ENCODE peak calls at places on chromosomes 11 and 22, in eight cellular contexts. E is kidney, B is OCI-LY7, U is transverse colon, N is cardiac muscle cell, K is stomach, I is spleen, X is colonic mucosa. J is an unnamed sample. For H3K9me3, the result is how much of the 10 kb centered on the place peaks cover.

GRCh38 chr11:14906614-14907392 is 14.8 kb upstream of the CYP2R1 start:
- DNase-seq in E (no peak), B (no peak), U (no peak), N (no peak), K (no peak), I (peak), X (no peak), J (no peak)

GRCh38 chr22:27487600-27488450 is 313.7 kb downstream of the MN1 start:
- DNase-seq in E (no peak), B (no peak), U (no peak), N (no peak), K (no peak), I (no peak), X (peak), J (no peak)

GRCh38 chr11:72391638-72392423 is 42.5 kb downstream of the CLPB start:
- DNase-seq in E (no peak), B (peak), U (no peak), N (no peak), K (no peak), I (no peak), X (no peak), J (no peak)

GRCh38 chr22:27086728-27087450 is 429.5 kb downstream of the MIAT start:
- DNase-seq in E (no peak), B (no peak), U (no peak), N (no peak), K (no peak), I (no peak), X (no peak), J (no peak)

GRCh38 chr11:64591257-64592233 is 525 bp downstream of the SLC22A12 start:
- DNase-seq in E (peak), B (no peak), U (no peak), N (no peak), K (no peak), I (peak), X (no peak), J (no peak)

GRCh38 chr11:5696210-5696609 is 6.6 kb downstream of the TRIM22 start:
- DNase-seq in E (no peak), B (no peak), U (no peak), N (no peak), K (no peak), I (no peak), X (no peak), J (no peak)

GRCh38 chr22:22026157-22026831 is 43.7 kb upstream of the TOP3B start:
- DNase-seq in E (no peak), B (peak), U (no peak), N (no peak), K (no peak), I (no peak), X (no peak), J (no peak)

GRCh38 chr22:40070701-40071100 is 75.9 kb downstream of the FAM83F start:
- DNase-seq in E (no peak), B (no peak), U (no peak), N (peak), K (no peak), I (no peak), X (no peak), J (no peak)

GRCh38 chr11:67293090-67293489 is 4.0 kb downstream of the ANKRD13D start:
- DNase-seq in E (no peak), B (no peak), U (no peak), N (no peak), K (no peak), I (no peak), X (no peak), J (no peak)

GRCh38 chr11:68584991-68585524 is 99.3 kb upstream of the GAL start:
- DNase-seq in E (no peak), B (no peak), U (no peak), N (no peak), K (no peak), I (no peak), X (no peak), J (no peak)

GRCh38 chr11:14248577-14248976 is 110.4 kb downstream of the RRAS2 start:
- DNase-seq in E (no peak), B (peak), U (no peak), N (peak), K (no peak), I (no peak), X (no peak), J (no peak)

GRCh38 chr11:12100886-12101285 is 9.5 kb upstream of the MICAL2 start:
- DNase-seq in E (no peak), B (no peak), U (no peak), N (no peak), K (no peak), I (no peak), X (no peak), J (no peak)

GRCh38 chr11:507727-508515 is 879 bp upstream of the RNH1 start:
- DNase-seq in E (no peak), B (no peak), U (no peak), N (peak), K (no peak), I (peak), X (no peak), J (no peak)

GRCh38 chr11:63639195-63639832 is 25.1 kb upstream of the PLAAT3 start:
- DNase-seq in E (no peak), B (peak), U (no peak), N (no peak), K (no peak), I (no peak), X (no peak), J (no peak)

GRCh38 chr11:121964591-121964990 is 151.4 kb downstream of the BLID start:
- DNase-seq in E (no peak), B (no peak), U (no peak), N (no peak), K (no peak), I (no peak), X (no peak), J (no peak)

GRCh38 chr11:132499661-132500060 is 1032.6 kb downstream of the OPCML start:
- DNase-seq in E (no peak), B (no peak), U (no peak), N (no peak), K (no peak), I (no peak), X (no peak), J (no peak)

GRCh38 chr11:132501356-132501755 is 1030.9 kb downstream of the OPCML start:
- DNase-seq in E (no peak), B (no peak), U (no peak), N (no peak), K (no peak), I (no peak), X (no peak), J (no peak)

GRCh38 chr11:132504501-132505041 is 1027.7 kb downstream of the OPCML start:
- DNase-seq in E (no peak), B (no peak), U (no peak), N (no peak), K (no peak), I (no peak), X (no peak), J (no peak)
- H3K9me3 ChIP-seq in E (under half), B (under half), U (under half), N (under half), K (under half), I (under half), X (under half), J (under half)

DNA sequence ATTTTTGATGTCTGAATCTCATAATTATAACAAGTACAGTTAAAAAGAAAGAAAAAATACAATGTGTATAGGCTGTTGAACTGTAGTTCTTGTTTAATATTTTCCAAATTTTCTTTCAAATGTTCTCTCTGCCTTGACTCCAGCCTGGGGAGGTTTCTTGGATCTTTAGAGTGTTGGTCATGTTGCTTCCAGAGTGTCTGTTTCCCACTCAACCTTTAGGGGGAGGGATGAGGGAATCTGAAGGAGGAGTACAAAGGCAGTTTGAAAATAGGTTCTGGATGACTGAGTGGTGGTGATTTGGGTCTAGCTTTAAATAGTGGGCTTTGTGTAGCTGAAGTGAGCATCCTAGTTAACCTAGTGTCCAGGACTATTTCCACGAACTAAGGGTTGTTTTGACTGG is 2.0 kb downstream of the CTNND1 start:
- DNase-seq in E (no peak), B (no peak), U (no peak), N (peak), K (no peak), I (no peak), X (peak), J (no peak)
- TF ChIP-seq CTCF in E (peak), B (no peak), U (peak), N (peak), K (peak), I (no peak), X (peak), J (no peak)

GRCh38 chr22:41742918-41743317 is 43.6 kb downstream of the MEI1 start:
- DNase-seq in E (no peak), B (no peak), U (no peak), N (peak), K (no peak), I (no peak), X (no peak), J (no peak)

GRCh38 chr22:41746563-41747400 is 47.5 kb downstream of the MEI1 start:
- DNase-seq in E (peak), B (peak), U (peak), N (peak), K (peak), I (peak), X (peak), J (peak)

GRCh38 chr22:41745968-41746367 is 46.7 kb downstream of the MEI1 start:
- DNase-seq in E (no peak), B (peak), U (no peak), N (no peak), K (no peak), I (no peak), X (no peak), J (no peak)
- H3K4me3 ChIP-seq in E (no peak), B (no peak), U (no peak), N (no peak), K (no peak), I (no peak), X (no peak), J (no peak)

GRCh38 chr22:20079745-20080444 is at the start of gene DGCR8:
- DNase-seq in E (peak), B (peak), U (peak), N (peak), K (peak), I (peak), X (peak), J (peak)

GRCh38 chr22:20080445-20080775 is 369 bp downstream of the DGCR8 start:
- DNase-seq in E (peak), B (peak), U (peak), N (peak), K (peak), I (peak), X (peak), J (peak)

GRCh38 chr22:20083157-20083890 is 3.3 kb downstream of the DGCR8 start:
- DNase-seq in E (peak), B (no peak), U (no peak), N (no peak), K (no peak), I (peak), X (no peak), J (no peak)

GRCh38 chr22:20083891-20084546 is 4.0 kb downstream of the DGCR8 start:
- DNase-seq in E (peak), B (no peak), U (no peak), N (no peak), K (no peak), I (peak), X (no peak), J (no peak)

DNA sequence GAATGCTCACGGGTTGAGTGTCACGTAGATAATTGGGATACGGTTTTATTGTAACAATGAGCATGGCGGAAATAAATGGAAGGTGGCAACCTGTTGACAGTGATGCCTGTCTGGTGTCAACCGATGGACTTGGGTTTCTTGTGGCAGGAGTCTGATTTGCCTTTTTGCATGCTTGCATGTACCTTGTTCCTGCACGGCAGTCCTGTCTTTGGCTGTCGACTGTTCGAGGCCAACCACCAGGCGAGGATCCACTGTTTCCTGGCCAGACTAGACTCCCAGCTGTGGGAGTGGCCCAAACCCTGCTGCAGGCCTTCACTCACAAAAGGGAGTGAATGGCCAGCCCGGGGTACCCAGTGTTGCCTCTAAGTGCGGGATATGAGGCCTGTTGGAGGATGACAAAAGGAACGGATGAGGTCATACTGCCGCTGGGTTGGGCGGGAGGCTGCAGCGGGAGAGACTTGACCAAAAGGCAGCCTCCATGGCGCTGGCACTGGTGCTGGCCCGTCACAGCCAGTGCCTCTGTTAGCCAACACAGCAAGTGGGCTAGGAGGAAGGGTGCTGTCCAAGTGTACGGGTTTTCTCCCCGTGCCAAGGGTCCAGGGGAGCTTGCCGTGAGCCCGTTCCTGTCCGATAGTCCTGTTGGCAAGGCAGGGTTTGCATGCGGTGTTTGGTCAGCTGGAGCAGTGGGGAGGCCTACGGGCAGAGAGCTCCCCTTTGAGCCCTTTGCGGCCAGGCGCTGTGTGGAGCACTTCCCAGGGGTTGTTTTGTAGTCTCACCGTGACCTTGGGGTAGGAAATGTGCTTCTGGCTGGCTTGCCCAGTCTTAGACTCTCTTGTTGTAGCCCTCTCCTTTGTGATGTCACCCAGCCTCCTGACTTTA is 974 bp downstream of the DGCR8 start:
- DNase-seq in E (peak), B (peak), U (peak), N (peak), K (no peak), I (peak), X (peak), J (peak)
- H3K9me3 ChIP-seq in E (under half), B (under half), U (under half), N (under half), K (under half), I (under half), X (under half), J (under half)